ENCODE peak calls at places on chromosome 6, in six cellular contexts. L, W, P, M, E and N are unnamed samples.

GRCh38 chr6:87832025-87832825 is 130.2 kb upstream of the AKIRIN2 start:
- DNase-seq in L (no peak), W (peak; percentile 10), P (no peak), M (peak; percentile 17), E (peak; percentile 35), N (no peak)

GRCh38 chr6:149905911-149906371 is 8.0 kb upstream of the RAET1E start:
- DNase-seq in L (no peak), W (no peak), P (no peak), M (no peak), E (no peak), N (no peak)

GRCh38 chr6:73231986-73232391 is 6.7 kb upstream of the KHDC1L start:
- DNase-seq in L (no peak), W (no peak), P (no peak), M (no peak), E (no peak), N (no peak)

GRCh38 chr6:56899311-56899710 is 55.6 kb upstream of the BEND6 start:
- DNase-seq in L (no peak), W (no peak), P (no peak), M (peak; percentile 68), E (no peak), N (no peak)

GRCh38 chr6:113820751-113821150 is 36.4 kb upstream of the MARCKS start:
- DNase-seq in L (no peak), W (no peak), P (no peak), M (no peak), E (no peak), N (no peak)

GRCh38 chr6:48036316-48036715 is 74.7 kb downstream of the PTCHD4 start:
- DNase-seq in L (no peak), W (no peak), P (no peak), M (no peak), E (no peak), N (no peak)

GRCh38 chr6:154872605-154873004 is 122.5 kb upstream of the TIAM2 start:
- DNase-seq in L (no peak), W (no peak), P (no peak), M (no peak), E (no peak), N (no peak)

GRCh38 chr6:144885817-144886216 is 600.7 kb downstream of the UTRN start:
- DNase-seq in L (no peak), W (no peak), P (no peak), M (no peak), E (no peak), N (no peak)

GRCh38 chr6:157287247-157287850 is 36.0 kb downstream of the TMEM242 start:
- DNase-seq in L (no peak), W (no peak), P (no peak), M (no peak), E (no peak), N (no peak)

GRCh38 chr6:100464910-100465700 is at the start of gene SIM1:
- DNase-seq in L (no peak), W (no peak), P (no peak), M (peak; percentile 98), E (peak; percentile 73), N (no peak)

GRCh38 chr6:34697544-34697836 is 923 bp upstream of the ILRUN start:
- DNase-seq in L (no peak), W (no peak), P (no peak), M (no peak), E (no peak), N (no peak)

GRCh38 chr6:52524921-52525320 is 51.9 kb downstream of the TRAM2 start:
- DNase-seq in L (no peak), W (no peak), P (no peak), M (no peak), E (no peak), N (no peak)